ENCODE peak calls at places on chromosomes 2 and 18, in five cellular contexts. P, X, N, W and Q are unnamed samples.

GRCh38 chr2:1685957-1686783 is 58.1 kb downstream of the PXDN start:
- DNase-seq in P (no peak), X (no peak), N (no peak), W (no peak), Q (peak; percentile 67)

GRCh38 chr2:128298846-128299507 is 19.7 kb downstream of the HS6ST1 start:
- DNase-seq in P (no peak), X (no peak), N (no peak), W (no peak), Q (no peak)

GRCh38 chr18:6732952-6733351 is 3.4 kb downstream of the ARHGAP28 start:
- DNase-seq in P (no peak), X (no peak), N (no peak), W (no peak), Q (no peak)

GRCh38 chr2:74894261-74895030 is 60.5 kb downstream of the HK2 start:
- DNase-seq in P (no peak), X (no peak), N (no peak), W (no peak), Q (no peak)

GRCh38 chr2:102001767-102002142 is 10.0 kb downstream of the IL1R2 start:
- DNase-seq in P (peak; percentile 14), X (no peak), N (no peak), W (no peak), Q (peak; percentile 77)

GRCh38 chr2:145464901-145465300 is 945.0 kb upstream of the ZEB2 start:
- DNase-seq in P (no peak), X (no peak), N (no peak), W (no peak), Q (no peak)

GRCh38 chr2:182650704-182651103 is 65.4 kb upstream of the DNAJC10 start:
- DNase-seq in P (peak; percentile 59), X (peak; percentile 40), N (peak; percentile 16), W (no peak), Q (peak; percentile 74)

GRCh38 chr2:101958071-101958470 is 33.7 kb upstream of the IL1R2 start:
- DNase-seq in P (no peak), X (no peak), N (no peak), W (no peak), Q (no peak)

GRCh38 chr2:205682239-205683021 is at the start of gene NRP2:
- DNase-seq in P (peak; percentile 95), X (peak; percentile 21), N (peak; percentile 86), W (peak; percentile 80), Q (peak; percentile 60)

GRCh38 chr2:148867079-148867769 is 7.8 kb upstream of the KIF5C start:
- DNase-seq in P (no peak), X (no peak), N (no peak), W (no peak), Q (no peak)

GRCh38 chr2:191758420-191759199 is 80.7 kb downstream of the NABP1 start:
- DNase-seq in P (peak; percentile 86), X (peak; percentile 76), N (peak; percentile 65), W (no peak), Q (peak; percentile 58)

GRCh38 chr2:86283461-86284030 is 53.9 kb downstream of the REEP1 start:
- DNase-seq in P (no peak), X (no peak), N (no peak), W (no peak), Q (no peak)

GRCh38 chr18:68779169-68779568 is 18.7 kb upstream of the CCDC102B start:
- DNase-seq in P (no peak), X (no peak), N (no peak), W (no peak), Q (no peak)

GRCh38 chr2:70089220-70089945 is 2.1 kb downstream of the PCBP1 start:
- DNase-seq in P (peak; percentile 77), X (no peak), N (peak; percentile 54), W (no peak), Q (no peak)

GRCh38 chr18:75209952-75210261 is 690 bp upstream of the TSHZ1 start:
- DNase-seq in P (no peak), X (no peak), N (no peak), W (no peak), Q (no peak)

DNA sequence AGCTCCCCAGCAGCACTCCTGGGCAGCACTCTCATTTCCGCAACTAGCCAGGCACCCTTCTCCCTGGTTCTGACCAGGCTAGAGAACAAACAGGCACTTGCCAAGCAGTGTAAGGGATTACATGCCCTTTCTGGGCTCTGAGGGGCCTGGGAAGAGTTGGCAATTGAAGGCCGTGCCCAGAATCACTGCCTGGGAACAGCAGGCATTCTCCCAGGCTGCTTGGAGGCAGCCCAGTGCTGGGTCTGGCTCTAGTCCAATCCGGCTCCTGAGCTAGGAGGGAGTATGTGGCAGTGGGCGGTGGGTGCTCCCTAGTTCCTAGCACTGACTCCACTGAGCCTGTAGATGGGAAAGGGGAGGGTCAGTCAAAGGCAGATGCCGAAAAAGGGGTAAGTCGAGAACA is 34.1 kb upstream of the SP3 start:
- DNase-seq in P (no peak), X (no peak), N (no peak), W (peak; percentile 46), Q (no peak)
- H3K27ac ChIP-seq in P (no peak overlapping the region), X (no peak overlapping the region), N (no peak overlapping the region), W (no peak overlapping the region), Q (no peak overlapping the region)

DNA sequence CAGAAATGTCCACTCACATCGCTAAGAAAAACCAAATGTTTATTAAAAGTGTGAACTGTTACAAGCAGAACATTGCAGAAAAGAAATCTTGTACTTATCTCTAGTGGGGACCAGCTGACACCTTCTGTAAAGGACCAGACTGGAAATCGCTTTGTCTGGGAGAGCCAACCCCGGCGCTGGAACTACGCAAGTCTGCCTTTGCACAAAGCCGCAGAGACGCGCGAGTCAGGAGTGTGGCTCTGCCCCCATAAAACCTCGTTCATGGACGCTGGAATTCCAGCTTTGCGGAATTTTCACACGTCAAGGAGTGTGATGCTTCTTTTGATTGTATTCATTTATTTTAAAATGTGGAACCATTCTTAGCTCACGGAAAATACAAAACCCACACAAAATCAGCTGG is 141.9 kb upstream of the SALL3 start:
- DNase-seq in P (no peak), X (no peak), N (no peak), W (no peak), Q (no peak)
- H3K9me3 ChIP-seq in P (peaks cover 19% of the 10 kb centered on the region), X (no peaks in the 10 kb centered on the region), N (no peaks in the 10 kb centered on the region), W (no peaks in the 10 kb centered on the region), Q (no peaks in the 10 kb centered on the region)

GRCh38 chr2:218781691-218782528 is at the start of gene CYP27A1:
- DNase-seq in P (no peak), X (no peak), N (peak; percentile 37), W (peak; percentile 56), Q (no peak)
- H3K27ac ChIP-seq in P (no peak within 1 kb of the TSS), X (no peak within 1 kb of the TSS), N (no peak within 1 kb of the TSS), W (peak within 1 kb of the TSS; percentile 63), Q (no peak within 1 kb of the TSS)

GRCh38 chr2:179207047-179207446 is 57.6 kb downstream of the SESTD1 start:
- DNase-seq in P (no peak), X (no peak), N (no peak), W (no peak), Q (no peak)
- H3K9me3 ChIP-seq in P (no peaks in the 10 kb centered on the region), X (peaks cover 3% of the 10 kb centered on the region), N (peaks cover 28% of the 10 kb centered on the region), W (no peaks in the 10 kb centered on the region), Q (peaks cover 62% of the 10 kb centered on the region)

GRCh38 chr2:153870308-153870707 is 1.4 kb upstream of the GALNT13 start:
- DNase-seq in P (no peak), X (no peak), N (peak; percentile 32), W (no peak), Q (no peak)

GRCh38 chr2:153875801-153876466 is 4.2 kb downstream of the GALNT13 start:
- DNase-seq in P (no peak), X (no peak), N (no peak), W (no peak), Q (no peak)

GRCh38 chr2:153871231-153872221 is at the start of gene GALNT13:
- DNase-seq in P (no peak), X (no peak), N (peak; percentile 92), W (peak; percentile 15), Q (peak; percentile 76)

GRCh38 chr2:153873062-153874048 is 1.6 kb downstream of the GALNT13 start:
- DNase-seq in P (no peak), X (no peak), N (peak; percentile 37), W (no peak), Q (no peak)

DNA sequence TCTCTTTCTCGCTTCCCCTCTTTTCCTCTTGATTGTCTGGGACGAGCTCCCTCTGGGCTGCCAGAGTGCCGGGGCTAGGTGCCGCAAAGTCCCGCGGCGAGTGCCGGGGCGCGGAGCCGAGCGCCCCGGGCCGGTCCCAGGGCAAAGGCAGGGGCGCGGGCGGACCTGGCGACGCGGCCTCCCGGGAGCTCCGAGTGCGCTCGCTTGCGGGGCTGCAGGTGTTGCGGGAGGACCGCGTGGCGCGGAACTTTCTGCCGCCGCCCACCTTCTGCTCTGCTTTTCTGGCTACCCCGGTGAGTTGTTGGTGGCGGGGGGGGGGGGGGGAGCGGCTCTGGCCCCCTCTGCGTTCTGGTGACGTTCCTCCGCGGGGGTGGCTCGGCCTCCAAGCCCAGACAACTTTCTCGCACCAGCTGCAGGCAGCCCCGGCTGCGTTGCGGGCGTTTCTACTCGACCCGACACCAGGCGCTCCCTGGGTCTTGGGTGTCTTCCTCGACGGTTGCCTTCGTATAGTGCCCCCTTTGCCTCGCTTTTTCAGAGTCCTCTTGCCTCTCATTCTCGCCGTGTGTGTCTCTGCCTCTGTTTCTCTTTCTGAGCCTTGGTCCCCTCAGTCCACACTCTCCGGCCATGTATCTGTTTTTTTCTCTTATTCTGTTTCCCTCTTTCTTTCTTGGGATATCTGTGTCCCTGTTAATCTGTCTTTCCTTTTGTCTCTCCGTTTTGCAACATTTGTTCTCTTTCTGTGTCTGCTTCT is 764 bp downstream of the GALNT13 start:
- DNase-seq in P (no peak), X (no peak), N (peak; percentile 49), W (no peak), Q (no peak)
- H3K27ac ChIP-seq in P (no peak overlapping the region), X (no peak overlapping the region), N (no peak overlapping the region), W (no peak overlapping the region), Q (no peak overlapping the region)

GRCh38 chr2:4695281-4695861 is 992.0 kb downstream of the DCDC2C start:
- DNase-seq in P (no peak), X (no peak), N (no peak), W (no peak), Q (no peak)
- H3K9me3 ChIP-seq in P (no peaks in the 10 kb centered on the region), X (peaks cover 4% of the 10 kb centered on the region), N (peaks cover 3% of the 10 kb centered on the region), W (no peaks in the 10 kb centered on the region), Q (no peaks in the 10 kb centered on the region)